ENCODE peak calls at places on chromosomes 16 and 17, in four cellular contexts. E, D, P and I are unnamed samples.

GRCh38 chr17:68759002-68759342 is 157.8 kb upstream of the FAM20A start:
- ATAC-seq in E (no peak), P (no peak), D (no peak), I (no peak)

GRCh38 chr17:57375770-57376181 is 119.5 kb downstream of the MSI2 start:
- ATAC-seq in E (no peak), D (no peak), P (peak; percentile 60), I (no peak)

GRCh38 chr16:11576427-11577289 is 10.1 kb downstream of the LITAF start:
- ATAC-seq in E (peak; percentile 46), D (no peak), P (no peak), I (no peak)

GRCh38 chr16:50395763-50396710 is 27.2 kb upstream of the BRD7 start:
- ATAC-seq in E (no peak), P (peak; percentile 66), D (no peak), I (no peak)

GRCh38 chr16:67943256-67943618 is 683 bp downstream of the LCAT start:
- ATAC-seq in E (no peak), D (no peak), P (no peak), I (no peak)

GRCh38 chr17:28982191-28982793 is 23.5 kb downstream of the SEZ6 start:
- ATAC-seq in E (peak; percentile 69), P (no peak), D (no peak), I (peak; percentile 50)

GRCh38 chr16:50329446-50330189 is 39.2 kb downstream of the BRD7 start:
- ATAC-seq in P (no peak), E (no peak), D (peak; percentile 8), I (peak; percentile 32)

GRCh38 chr17:63519972-63520882 is 2.9 kb upstream of the KCNH6 start:
- ATAC-seq in P (no peak), D (no peak), E (no peak), I (no peak)

GRCh38 chr17:50839591-50840310 is 4.4 kb downstream of the WFIKKN2 start:
- ATAC-seq in P (no peak), D (no peak), E (no peak), I (no peak)

GRCh38 chr17:29563816-29564215 is 3.0 kb downstream of the ABHD15 start:
- ATAC-seq in E (no peak), P (no peak), D (no peak), I (no peak)

GRCh38 chr17:50737118-50737698 is 17.8 kb downstream of the LUC7L3 start:
- ATAC-seq in E (no peak), D (no peak), P (no peak), I (no peak)

GRCh38 chr16:58511933-58512815 is 3.1 kb upstream of the SETD6 start:
- ATAC-seq in D (peak; percentile 21), E (peak; percentile 14), P (peak; percentile 64), I (no peak)

GRCh38 chr17:14095202-14095601 is 25.9 kb downstream of the COX10 start:
- ATAC-seq in E (peak; percentile 65), D (no peak), P (no peak), I (no peak)

GRCh38 chr17:77146882-77147281 is 6.1 kb downstream of the SEC14L1 start:
- ATAC-seq in D (no peak), E (no peak), P (no peak), I (no peak)

GRCh38 chr16:789451-789850 is 1.0 kb downstream of the CHTF18 start:
- ATAC-seq in P (no peak), E (no peak), D (no peak), I (no peak)
- TF ChIP-seq POLR2A in P (no peak), E (no peak), D (no peak), I (no peak)

DNA sequence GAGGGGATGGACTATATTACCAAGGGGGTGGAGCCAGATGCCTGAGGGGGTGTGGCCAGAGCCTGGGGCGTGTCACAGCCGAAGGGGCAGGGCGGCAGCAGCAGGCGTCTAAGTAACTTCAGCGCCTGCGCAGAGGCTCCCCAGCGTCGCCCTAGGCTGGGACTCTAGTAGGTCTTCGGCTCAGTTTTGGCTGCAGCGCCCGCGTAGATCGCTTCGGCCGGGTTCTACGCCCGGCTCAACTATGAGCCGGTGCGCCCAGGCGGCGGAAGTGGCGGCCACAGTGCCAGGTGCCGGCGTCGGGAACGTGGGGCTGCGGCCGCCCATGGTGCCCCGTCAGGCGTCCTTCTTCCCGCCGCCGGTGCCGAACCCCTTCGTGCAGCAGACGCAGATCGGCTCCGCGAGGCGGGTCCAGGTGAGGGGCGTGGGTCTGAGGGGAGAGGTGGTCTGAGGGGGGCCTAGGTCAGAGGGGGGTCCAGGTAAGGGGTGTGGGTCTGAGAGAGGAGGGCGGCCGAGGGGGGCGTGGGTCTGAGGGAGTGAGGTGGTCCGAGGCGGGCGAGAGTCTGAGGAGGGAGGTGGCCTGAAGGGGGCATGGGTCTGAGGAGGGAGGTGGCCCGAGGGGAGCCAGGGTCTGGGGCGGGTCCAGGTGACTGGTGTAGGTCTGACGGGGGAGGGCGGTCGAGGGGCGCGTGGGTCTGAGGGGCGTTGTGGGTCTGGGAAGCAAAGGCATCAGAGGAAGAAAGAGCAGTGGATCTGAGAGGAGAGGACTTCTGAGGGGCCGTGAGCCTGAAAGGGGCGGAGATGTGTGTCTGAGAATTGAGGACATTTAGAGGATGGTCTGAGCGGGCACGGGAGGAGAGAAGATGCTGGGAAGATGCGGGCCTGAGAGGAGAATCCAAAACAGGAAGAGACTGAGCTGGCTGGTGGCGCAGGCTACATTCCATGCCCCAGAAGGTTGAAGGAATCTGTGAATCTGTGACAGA is at the start of gene LPCAT2:
- ATAC-seq in P (peak; percentile 100), E (peak; percentile 97), D (peak; percentile 99), I (peak; percentile 92)
- TF ChIP-seq POLR2A in P (peak; percentile 61), E (peak; percentile 85), D (peak; percentile 74), I (peak; percentile 73)

DNA sequence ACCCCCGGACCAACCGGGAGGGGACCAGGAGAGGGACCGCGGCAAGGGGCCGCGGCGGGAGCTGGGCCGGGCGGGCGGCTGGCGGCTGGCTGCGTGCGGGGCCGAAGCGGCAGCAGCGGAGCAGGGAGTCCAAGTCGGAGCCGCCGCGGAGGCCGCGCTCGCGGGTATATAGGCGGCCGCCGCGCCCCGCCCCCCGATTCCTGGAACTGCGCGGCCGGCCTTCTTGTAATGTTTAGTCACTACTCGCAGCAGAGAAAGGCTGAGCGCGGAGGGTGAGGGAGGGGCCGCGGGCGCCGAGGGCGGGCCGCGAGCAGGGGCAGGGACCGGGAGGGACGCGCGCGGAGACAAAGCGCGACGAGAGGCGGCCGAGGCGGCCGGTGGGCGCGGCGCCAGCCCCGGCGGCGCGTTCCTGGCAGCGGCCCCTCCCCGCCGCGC is at the start of gene SOCS3:
- ATAC-seq in E (peak; percentile 86), P (peak; percentile 87), D (peak; percentile 81), I (peak; percentile 88)
- TF ChIP-seq POLR2A in E (peak; percentile 98), P (peak; percentile 76), D (peak; percentile 99), I (peak; percentile 100)

GRCh38 chr17:82491533-82491932 is 28.0 kb upstream of the FOXK2 start:
- ATAC-seq in D (no peak), E (no peak), P (no peak), I (no peak)

GRCh38 chr17:82493517-82493840 is 26.1 kb upstream of the FOXK2 start:
- ATAC-seq in E (no peak), D (no peak), P (no peak), I (no peak)

GRCh38 chr17:82494236-82495055 is 25.1 kb upstream of the FOXK2 start:
- ATAC-seq in P (peak; percentile 92), E (peak; percentile 85), D (peak; percentile 84), I (peak; percentile 75)

GRCh38 chr17:82491196-82491530 is 28.4 kb upstream of the FOXK2 start:
- ATAC-seq in E (no peak), P (no peak), D (no peak), I (no peak)

GRCh38 chr17:82492647-82493516 is 26.6 kb upstream of the FOXK2 start:
- ATAC-seq in P (no peak), E (no peak), D (peak; percentile 4), I (no peak)
- TF ChIP-seq POLR2A in P (no peak), E (no peak), D (no peak), I (no peak)

DNA sequence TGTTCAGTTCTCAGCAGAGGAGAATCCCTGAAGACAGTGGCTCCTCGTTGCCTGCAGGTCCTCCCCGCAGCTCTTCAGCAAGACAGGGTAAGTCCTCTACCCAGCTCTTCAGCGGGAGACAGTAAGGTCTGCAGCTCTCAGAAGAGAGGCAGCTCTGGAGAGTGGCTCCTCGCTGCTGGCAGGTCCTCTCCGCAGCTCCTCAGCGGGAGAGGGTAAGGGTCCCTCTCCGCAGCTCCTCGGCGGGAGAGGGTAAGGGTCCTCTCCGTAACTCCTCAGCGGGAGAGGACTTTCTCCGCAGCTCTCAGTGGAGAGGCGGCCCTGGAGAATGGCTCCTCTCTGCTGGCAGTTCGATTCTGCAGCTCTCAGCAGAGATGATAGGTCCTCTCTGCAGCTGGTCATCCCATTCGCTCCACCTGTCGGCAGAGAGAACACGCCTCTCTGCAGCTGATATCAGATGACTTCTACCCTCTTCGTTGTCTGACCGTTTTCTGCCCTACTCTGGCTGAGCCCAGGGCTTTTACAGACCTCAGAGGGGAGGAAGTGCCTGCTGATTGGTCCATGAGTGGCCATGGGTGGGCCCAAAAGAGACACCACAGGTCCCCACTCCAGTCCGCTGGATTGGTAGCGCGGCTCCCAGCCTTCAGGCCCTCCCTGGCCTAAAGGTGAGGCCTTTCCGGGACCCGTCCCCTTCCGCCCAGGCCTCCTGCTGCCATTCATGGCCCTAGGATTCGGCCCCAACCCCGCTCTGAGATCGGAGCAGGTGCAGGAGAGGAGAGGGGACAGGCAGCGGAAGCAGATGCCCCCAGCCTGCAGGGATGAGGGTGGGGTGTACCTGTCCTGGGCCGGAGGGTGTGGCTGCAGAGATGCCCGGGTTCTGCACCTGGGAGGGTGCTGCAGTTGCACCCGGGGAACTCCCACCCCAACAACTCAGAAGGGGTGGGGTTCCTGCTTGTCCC is 11.9 kb upstream of the SHCBP1 start:
- ATAC-seq in D (no peak), E (no peak), P (peak; percentile 84), I (no peak)
- TF ChIP-seq POLR2A in D (no peak), E (no peak), P (no peak), I (no peak)

GRCh38 chr17:1709971-1710806 is at the start of gene TLCD2:
- ATAC-seq in E (peak; percentile 50), D (peak; percentile 55), P (peak; percentile 70), I (peak; percentile 50)
- TF ChIP-seq POLR2A in E (peak; percentile 67), D (peak; percentile 84), P (peak; percentile 45), I (peak; percentile 70)

DNA sequence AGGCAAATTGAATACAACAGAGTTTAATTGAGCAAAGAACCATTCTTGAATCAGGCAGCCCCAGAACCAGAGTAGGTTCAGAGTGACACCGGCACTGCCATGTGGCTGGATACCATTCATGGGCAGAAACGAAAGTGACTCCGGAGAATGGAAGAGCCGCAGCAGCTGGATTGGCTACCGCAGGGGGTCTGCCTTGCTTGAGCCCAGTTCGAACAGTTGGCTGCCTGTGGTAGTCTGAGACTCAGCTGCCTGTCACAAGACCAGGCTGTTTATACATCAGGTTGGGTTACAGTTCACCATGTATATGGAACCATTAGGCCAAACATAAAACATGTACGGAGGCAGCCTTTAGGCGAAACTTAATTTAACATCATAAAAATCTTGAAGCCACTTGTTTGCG is 205.2 kb upstream of the CHMP6 start:
- ATAC-seq in D (no peak), P (no peak), E (no peak), I (no peak)
- TF ChIP-seq POLR2A in D (no peak), P (no peak), E (no peak), I (no peak)

DNA sequence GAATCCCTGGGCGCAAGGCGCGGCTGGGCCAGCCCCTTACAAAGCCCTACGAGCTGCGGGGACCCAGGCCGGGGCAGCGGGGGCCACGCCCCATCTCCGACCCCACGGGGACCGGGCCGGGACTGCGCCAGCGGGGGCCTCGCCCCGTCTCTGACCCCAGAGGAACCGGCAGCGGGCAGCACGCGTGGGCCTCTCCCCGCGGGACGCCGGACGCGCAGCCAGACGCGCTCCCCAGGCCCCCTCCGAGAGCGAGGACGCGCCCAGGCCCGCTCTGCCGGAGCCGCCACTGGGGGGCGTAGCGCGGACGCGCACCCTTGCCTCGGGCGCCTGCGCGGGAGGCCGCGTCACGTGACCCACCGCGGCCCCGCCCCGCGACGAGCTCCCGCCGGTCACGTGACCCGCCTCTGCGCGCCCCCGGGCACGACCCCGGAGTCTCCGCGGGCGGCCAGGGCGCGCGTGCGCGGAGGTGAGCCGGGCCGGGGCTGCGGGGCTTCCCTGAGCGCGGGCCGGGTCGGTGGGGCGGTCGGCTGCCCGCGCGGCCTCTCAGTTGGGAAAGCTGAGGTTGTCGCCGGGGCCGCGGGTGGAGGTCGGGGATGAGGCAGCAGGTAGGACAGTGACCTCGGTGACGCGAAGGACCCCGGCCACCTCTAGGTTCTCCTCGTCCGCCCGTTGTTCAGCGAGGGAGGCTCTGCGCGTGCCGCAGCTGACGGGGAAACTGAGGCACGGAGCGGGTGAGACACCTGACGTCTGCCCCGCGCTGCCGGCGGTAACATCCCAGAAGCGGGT is at the start of gene GAA:
- ATAC-seq in E (peak; percentile 91), D (peak; percentile 92), P (peak; percentile 92), I (peak; percentile 94)
- TF ChIP-seq POLR2A in E (peak; percentile 82), D (peak; percentile 50), P (peak; percentile 59), I (peak; percentile 76)